ENCODE peak calls at places on chromosomes 13 and 19, in nine cellular contexts. C is spleen, Z is tibial artery, Q is stomach, P is IMR-90, J is sigmoid colon, W is left ventricle myocardium inferior, R is choroid plexus epithelial cell, H is lung. E is an unnamed sample.

GRCh38 chr13:20525144-20525600 is 485 bp downstream of the CRYL1 start:
- DNase-seq in Z (peak), W (peak), H (peak), R (no peak), J (peak), P (no peak), Q (peak), C (peak), E (peak)

GRCh38 chr19:16386619-16387240 is 62.1 kb downstream of the KLF2 start:
- DNase-seq in Z (no peak), J (peak), R (peak), H (no peak), P (peak), C (peak), W (peak), Q (peak), E (peak)

GRCh38 chr19:48822514-48822913 is 11.7 kb upstream of the BCAT2 start:
- DNase-seq in J (no peak), Q (no peak), C (no peak), P (no peak), Z (no peak), W (no peak), H (no peak), R (no peak), E (no peak)

GRCh38 chr13:53191091-53191490 is 162.5 kb downstream of the OLFM4 start:
- DNase-seq in P (peak), C (no peak), R (no peak), H (no peak), W (no peak), J (no peak), Q (no peak), Z (no peak), E (no peak)

GRCh38 chr13:53151692-53152421 is 123.2 kb downstream of the OLFM4 start:
- DNase-seq in W (no peak), Q (peak), C (no peak), P (peak), R (peak), Z (no peak), J (no peak), H (no peak), E (no peak)

GRCh38 chr19:3984584-3984907 is 717 bp downstream of the EEF2 start:
- DNase-seq in Q (no peak), R (no peak), C (no peak), J (no peak), Z (no peak), W (no peak), H (no peak), P (no peak), E (no peak)

GRCh38 chr13:72504026-72504925 is 223.2 kb downstream of the MZT1 start:
- DNase-seq in H (no peak), Z (no peak), W (no peak), J (no peak), R (peak), P (no peak), C (no peak), Q (no peak), E (no peak)

GRCh38 chr13:95948646-95949045 is 104.6 kb downstream of the UGGT2 start:
- DNase-seq in P (peak), J (no peak), R (peak), Q (no peak), C (no peak), W (no peak), Z (no peak), H (no peak), E (peak)

GRCh38 chr13:25662516-25662915 is 290.7 kb downstream of the ATP8A2 start:
- DNase-seq in P (no peak), H (no peak), Z (no peak), Q (no peak), W (no peak), R (no peak), C (no peak), J (no peak), E (no peak)

GRCh38 chr13:45838171-45838745 is 13.3 kb downstream of the SIAH3 start:
- DNase-seq in Q (no peak), W (no peak), H (no peak), R (no peak), Z (no peak), C (no peak), J (no peak), P (no peak), E (no peak)

GRCh38 chr13:109602356-109602755 is 184.0 kb downstream of the IRS2 start:
- DNase-seq in J (no peak), Z (no peak), Q (no peak), P (no peak), W (no peak), H (no peak), C (no peak), R (peak), E (no peak)

GRCh38 chr13:72952529-72953141 is 106.2 kb upstream of the KLF5 start:
- DNase-seq in P (no peak), W (no peak), C (no peak), J (no peak), R (peak), Q (no peak), H (no peak), Z (no peak), E (no peak)

GRCh38 chr19:56369886-56370676 is 23.3 kb downstream of the ZNF582 start:
- DNase-seq in R (no peak), H (no peak), J (no peak), P (no peak), Q (no peak), C (no peak), W (no peak), Z (no peak), E (no peak)

GRCh38 chr19:10817291-10818038 is 18.5 kb downstream of the TMED1 start:
- DNase-seq in Q (peak), P (peak), H (no peak), R (peak), J (peak), Z (peak), C (no peak), W (no peak), E (peak)

GRCh38 chr13:107838592-107839161 is 376.7 kb downstream of the LIG4 start:
- DNase-seq in H (no peak), W (no peak), J (no peak), Q (no peak), Z (no peak), P (no peak), R (no peak), C (no peak), E (no peak)

GRCh38 chr13:106418556-106418955 is 116.9 kb downstream of the EFNB2 start:
- DNase-seq in Z (no peak), W (no peak), R (no peak), P (peak), Q (no peak), C (no peak), J (no peak), H (no peak), E (peak)

GRCh38 chr13:46111151-46111550 is 6.3 kb upstream of the CPB2 start:
- DNase-seq in J (no peak), W (no peak), R (no peak), H (no peak), P (no peak), C (no peak), Q (no peak), Z (no peak), E (no peak)

GRCh38 chr19:7488736-7489353 is at the start of gene PEX11G:
- DNase-seq in R (peak), W (peak), Q (peak), H (peak), C (peak), J (peak), Z (peak), P (peak), E (peak)

GRCh38 chr19:45468159-45468651 is 409 bp downstream of the FOSB start:
- DNase-seq in Q (peak), J (peak), R (peak), P (no peak), Z (peak), C (peak), H (peak), W (no peak), E (no peak)

GRCh38 chr13:40069173-40070044 is 413.9 kb downstream of the COG6 start:
- DNase-seq in P (peak), R (peak), W (peak), C (peak), Z (peak), J (peak), H (peak), Q (peak), E (peak)

GRCh38 chr13:75621147-75621546 is 15.0 kb upstream of the LMO7 start:
- DNase-seq in J (no peak), H (no peak), P (peak), Z (no peak), Q (no peak), C (no peak), R (peak), W (no peak), E (peak)

DNA sequence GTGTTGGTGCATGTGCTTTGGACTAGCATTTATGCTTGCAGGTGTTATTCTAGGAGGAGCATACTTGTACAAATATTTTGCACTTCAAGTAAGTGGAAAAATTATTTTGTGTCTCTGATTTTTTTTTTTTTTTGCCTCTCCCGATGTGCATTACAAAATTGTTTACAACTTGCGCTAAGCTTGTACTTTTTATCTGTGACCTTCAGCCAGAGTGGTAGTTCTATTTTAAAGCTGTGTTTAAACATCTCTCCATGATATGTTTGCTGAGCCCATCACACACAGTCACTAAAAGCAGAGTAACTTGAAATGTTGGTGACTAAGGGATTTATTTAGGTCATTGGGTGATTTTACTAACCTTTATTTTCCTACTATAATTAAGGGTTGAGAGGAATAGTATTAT is 20.8 kb downstream of the ITM2B start:
- DNase-seq in H (no peak), Q (no peak), C (no peak), W (no peak), R (no peak), J (no peak), Z (no peak), P (no peak), E (no peak)
- H3K4me3 ChIP-seq in H (no peak), Q (no peak), C (no peak), W (no peak), R (no peak), J (no peak), Z (no peak), P (no peak), E (no peak)

GRCh38 chr19:29526730-29527499 is 1.1 kb downstream of the VSTM2B start:
- DNase-seq in Z (no peak), J (no peak), H (no peak), R (no peak), Q (no peak), P (no peak), W (no peak), C (peak), E (no peak)

GRCh38 chr19:29524201-29524911 is 1.4 kb upstream of the VSTM2B start:
- DNase-seq in P (no peak), Q (no peak), W (peak), Z (no peak), J (no peak), H (no peak), R (no peak), C (peak), E (no peak)

GRCh38 chr19:29525901-29526729 is at the start of gene VSTM2B:
- DNase-seq in H (no peak), Q (no peak), C (peak), R (no peak), J (no peak), W (no peak), P (no peak), Z (no peak), E (no peak)

GRCh38 chr19:29523568-29523967 is 2.2 kb upstream of the VSTM2B start:
- DNase-seq in R (no peak), Z (no peak), P (no peak), Q (no peak), J (no peak), C (peak), W (no peak), H (no peak), E (no peak)

DNA sequence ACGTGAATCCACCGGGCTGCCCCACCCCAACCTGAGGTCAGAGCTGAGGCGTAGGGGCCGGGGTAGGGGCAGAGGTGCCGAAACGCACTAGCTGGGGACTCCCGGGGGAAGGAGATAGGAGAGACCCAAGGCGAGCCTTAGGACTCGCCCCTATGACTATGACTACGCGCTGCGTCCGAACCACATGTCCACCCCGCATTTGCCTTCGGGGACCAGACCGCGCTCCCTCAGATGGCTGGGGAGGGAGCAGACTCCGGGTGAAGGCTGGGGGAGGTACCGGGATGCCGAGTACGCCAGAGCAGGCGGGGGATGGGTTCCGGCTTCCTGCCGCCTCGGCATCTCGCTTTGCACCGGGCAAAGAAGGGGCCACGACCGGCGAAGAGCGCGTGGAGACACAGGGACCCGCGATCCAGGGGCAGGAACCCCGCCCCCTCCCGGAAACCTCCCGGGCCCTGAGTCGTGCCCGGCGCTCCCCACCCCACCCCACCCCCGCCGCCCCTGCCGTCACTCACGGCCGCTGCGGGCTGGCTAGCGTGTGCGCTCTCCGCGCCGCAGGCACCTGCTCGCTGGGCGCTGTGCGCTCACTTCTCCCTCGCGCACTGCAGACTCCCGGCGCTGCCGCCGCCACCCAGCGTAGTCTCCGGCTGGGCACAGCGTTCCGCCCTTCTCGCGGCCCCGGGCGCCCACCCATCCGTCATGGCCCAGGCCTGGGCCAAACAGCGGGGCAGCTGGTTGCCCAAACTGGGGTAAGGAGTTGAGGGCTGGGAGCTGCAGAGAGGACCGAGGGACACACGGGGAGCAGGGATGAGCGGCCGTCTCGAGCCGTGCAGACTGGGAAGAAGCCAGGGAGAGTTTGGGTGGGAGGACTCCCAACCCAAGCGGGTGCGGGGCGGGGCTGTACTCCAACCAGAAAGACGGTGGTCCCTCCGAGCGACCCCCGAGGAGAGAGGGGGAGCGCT is 603 bp upstream of the VSTM2B start:
- DNase-seq in W (peak), Z (no peak), J (no peak), R (no peak), H (no peak), C (peak), Q (no peak), P (no peak), E (no peak)
- H3K4me3 ChIP-seq in W (peak), Z (no peak), J (peak), R (no peak), H (no peak), C (peak), Q (peak), P (no peak), E (no peak)

GRCh38 chr19:307111-307531 is 15.9 kb upstream of the PLPP2 start:
- DNase-seq in P (no peak), C (peak), J (no peak), H (no peak), Z (no peak), W (no peak), R (no peak), Q (no peak), E (no peak)
- H3K4me3 ChIP-seq in P (no peak), C (no peak), J (no peak), H (no peak), Z (no peak), W (peak), R (no peak), Q (no peak), E (no peak)

GRCh38 chr19:12983091-12983490 is 12.2 kb upstream of the NFIX start:
- DNase-seq in Q (no peak), P (no peak), Z (no peak), C (no peak), H (no peak), W (no peak), J (no peak), R (no peak), E (no peak)

GRCh38 chr19:12984683-12985048 is 10.6 kb upstream of the NFIX start:
- DNase-seq in Z (no peak), C (no peak), Q (no peak), R (no peak), W (no peak), P (no peak), J (no peak), H (no peak), E (no peak)

GRCh38 chr19:12982648-12983047 is 12.6 kb upstream of the NFIX start:
- DNase-seq in W (no peak), C (no peak), H (no peak), P (no peak), Q (no peak), J (no peak), Z (no peak), R (no peak), E (no peak)

GRCh38 chr19:12984143-12984627 is 11.1 kb upstream of the NFIX start:
- DNase-seq in Q (no peak), W (no peak), C (no peak), R (no peak), Z (no peak), P (no peak), H (no peak), J (no peak), E (peak)

GRCh38 chr19:12983561-12984142 is 11.6 kb upstream of the NFIX start:
- DNase-seq in C (peak), W (peak), R (peak), H (peak), Z (peak), J (peak), Q (peak), P (peak), E (peak)
- H3K4me3 ChIP-seq in C (peak), W (peak), R (peak), H (no peak), Z (peak), J (peak), Q (peak), P (peak), E (peak)

GRCh38 chr13:59715591-59715990 is 448.1 kb downstream of the DIAPH3 start:
- DNase-seq in H (no peak), W (no peak), Q (no peak), C (no peak), P (peak), Z (no peak), J (no peak), R (peak), E (no peak)
- H3K4me3 ChIP-seq in H (no peak), W (no peak), Q (no peak), C (no peak), P (no peak), Z (no peak), J (no peak), R (no peak), E (no peak)